ENCODE peak calls at places on chromosome 13, in five cellular contexts. Q, S, F, M and P are unnamed samples.

GRCh38 chr13:110771194-110771593 is 57.7 kb downstream of the ING1 start:
- DNase-seq in M (no peak), Q (no peak), F (no peak), S (no peak), P (peak; percentile 17)

GRCh38 chr13:49240017-49240416 is 7.7 kb upstream of the CDADC1 start:
- DNase-seq in M (peak; percentile 66), S (no peak), Q (no peak), F (no peak), P (no peak)

GRCh38 chr13:52147225-52147624 is 12.2 kb downstream of the NEK3 start:
- DNase-seq in S (no peak), M (no peak), Q (no peak), F (no peak), P (no peak)

GRCh38 chr13:21639604-21640003 is 31.3 kb upstream of the FGF9 start:
- DNase-seq in S (peak; percentile 74), M (no peak), Q (no peak), F (no peak), P (no peak)

GRCh38 chr13:50760751-50761150 is 82.7 kb downstream of the DLEU7 start:
- DNase-seq in S (no peak), Q (no peak), F (no peak), M (no peak), P (no peak)

GRCh38 chr13:100707818-100708740 is 33.5 kb upstream of the TMTC4 start:
- DNase-seq in Q (no peak), F (no peak), M (no peak), S (no peak), P (no peak)

GRCh38 chr13:39765801-39766463 is 110.5 kb downstream of the COG6 start:
- DNase-seq in M (peak; percentile 3), Q (no peak), S (peak; percentile 21), F (peak; percentile 98), P (no peak)

GRCh38 chr13:110070046-110070445 is 236.9 kb downstream of the COL4A1 start:
- DNase-seq in S (no peak), F (no peak), M (no peak), Q (no peak), P (no peak)

GRCh38 chr13:113835461-113836274 is 28.2 kb downstream of the GAS6 start:
- DNase-seq in M (no peak), Q (no peak), S (no peak), F (peak; percentile 20), P (no peak)

GRCh38 chr13:22235285-22235949 is 564.5 kb downstream of the FGF9 start:
- DNase-seq in Q (no peak), S (peak; percentile 88), M (no peak), F (no peak), P (no peak)

GRCh38 chr13:94708031-94708571 is 4.2 kb downstream of the SOX21 start:
- DNase-seq in S (peak; percentile 38), F (no peak), M (no peak), Q (no peak), P (no peak)

GRCh38 chr13:30577381-30577780 is 40.3 kb upstream of the USPL1 start:
- DNase-seq in F (no peak), Q (peak; percentile 5), S (no peak), M (peak; percentile 69), P (no peak)

GRCh38 chr13:33519561-33520479 is 234.3 kb upstream of the STARD13 start:
- DNase-seq in Q (no peak), S (no peak), M (no peak), F (no peak), P (no peak)

GRCh38 chr13:97414392-97414791 is 19.6 kb upstream of the RAP2A start:
- DNase-seq in S (no peak), F (no peak), Q (no peak), M (no peak), P (no peak)

GRCh38 chr13:81326913-81327312 is 986.0 kb upstream of the SPRY2 start:
- DNase-seq in F (no peak), M (no peak), S (peak; percentile 92), Q (no peak), P (no peak)

GRCh38 chr13:99736541-99736940 is 235.0 kb downstream of the ZIC5 start:
- DNase-seq in Q (no peak), S (no peak), M (no peak), F (no peak), P (no peak)

GRCh38 chr13:98450495-98451167 is 126.3 kb downstream of the STK24 start:
- DNase-seq in M (no peak), S (no peak), F (no peak), Q (no peak), P (no peak)

GRCh38 chr13:94454906-94455305 is 24.6 kb downstream of the DCT start:
- DNase-seq in F (no peak), S (no peak), M (no peak), Q (no peak), P (no peak)

GRCh38 chr13:32471187-32471922 is 43.4 kb upstream of the N4BP2L1 start:
- DNase-seq in S (no peak), Q (no peak), M (peak; percentile 50), F (no peak), P (no peak)

GRCh38 chr13:30135351-30135750 is 172.0 kb downstream of the KATNAL1 start:
- DNase-seq in F (no peak), Q (no peak), M (no peak), S (no peak), P (no peak)

GRCh38 chr13:46170687-46171086 is 11.3 kb downstream of the LCP1 start:
- DNase-seq in M (no peak), F (no peak), S (no peak), Q (no peak), P (no peak)